ENCODE peak calls at places on chromosomes 16 and 17, in nine cellular contexts. Y, B, V, U, I, X, H, L and F are unnamed samples.
A peak's percentile ranks its signal among the peaks of the same experiment; 100 is the strongest.

GRCh38 chr17:34572483-34572882 is 6.9 kb upstream of the TMEM132E start:
- DNase-seq in X (no peak), Y (no peak), I (no peak), L (no peak), U (no peak), H (no peak), B (no peak), V (no peak), F (no peak)

GRCh38 chr16:85473326-85473725 is 139.8 kb upstream of the GSE1 start:
- DNase-seq in X (no peak), B (no peak), H (no peak), V (no peak), L (no peak), U (no peak), Y (no peak), I (no peak), F (no peak)

GRCh38 chr16:68470461-68471150 is 22.3 kb upstream of the SMPD3 start:
- DNase-seq in X (no peak), L (no peak), H (no peak), Y (no peak), I (no peak), B (no peak), V (no peak), U (peak; percentile 51), F (no peak)

GRCh38 chr17:79019631-79020584 is 4.1 kb upstream of the C1QTNF1 start:
- DNase-seq in X (no peak), U (no peak), L (peak; percentile 78), H (peak; percentile 65), I (peak; percentile 83), Y (peak; percentile 33), V (peak; percentile 36), B (peak; percentile 94), F (no peak)

GRCh38 chr16:13866073-13866472 is 53.9 kb upstream of the ERCC4 start:
- DNase-seq in V (no peak), B (peak; percentile 94), X (peak; percentile 2), L (peak; percentile 76), U (no peak), I (peak; percentile 68), H (peak; percentile 82), Y (peak; percentile 53), F (no peak)

GRCh38 chr17:82047914-82048570 is 3.6 kb downstream of the RFNG start:
- DNase-seq in B (no peak), I (no peak), Y (no peak), X (no peak), V (no peak), L (no peak), H (no peak), U (no peak), F (no peak)

GRCh38 chr17:63701477-63702222 is 1.7 kb upstream of the LIMD2 start:
- DNase-seq in L (no peak), Y (no peak), I (no peak), H (no peak), U (no peak), X (no peak), V (peak; percentile 74), B (no peak), F (no peak)

GRCh38 chr17:57655564-57655963 is 89.5 kb downstream of the CCDC182 start:
- DNase-seq in B (no peak), L (no peak), I (no peak), V (no peak), Y (no peak), X (no peak), H (no peak), U (no peak), F (no peak)

GRCh38 chr17:57256708-57257112 is 387 bp downstream of the MSI2 start:
- DNase-seq in H (no peak), B (peak; percentile 22), I (peak; percentile 57), L (peak; percentile 29), V (peak; percentile 27), U (no peak), X (no peak), Y (no peak), F (no peak)

GRCh38 chr17:67458203-67458602 is 81.1 kb downstream of the PITPNC1 start:
- DNase-seq in V (no peak), H (no peak), U (no peak), Y (no peak), X (no peak), I (no peak), L (no peak), B (no peak), F (no peak)

GRCh38 chr17:51850206-51850605 is 308.3 kb downstream of the CA10 start:
- DNase-seq in H (no peak), L (peak; percentile 15), X (no peak), V (no peak), B (no peak), Y (no peak), U (no peak), I (peak; percentile 28), F (no peak)

GRCh38 chr17:4411201-4411600 is 22.5 kb upstream of the SPNS3 start:
- DNase-seq in B (no peak), U (no peak), X (no peak), Y (no peak), H (no peak), L (no peak), I (no peak), V (no peak), F (no peak)

GRCh38 chr17:64506201-64506575 is at the start of gene DDX5:
- DNase-seq in H (peak; percentile 96), Y (no peak), U (peak; percentile 91), V (peak; percentile 97), I (peak; percentile 100), X (peak; percentile 98), B (peak; percentile 98), L (peak; percentile 99), F (peak; percentile 98)

GRCh38 chr17:44187131-44187899 is 543 bp downstream of the TMUB2 start:
- DNase-seq in L (no peak), V (peak; percentile 39), Y (no peak), B (peak; percentile 65), I (no peak), X (no peak), U (peak; percentile 65), H (no peak), F (no peak)

GRCh38 chr17:38750312-38751121 is 2.0 kb upstream of the PSMB3 start:
- DNase-seq in I (peak; percentile 68), Y (no peak), V (no peak), H (no peak), L (no peak), B (no peak), U (no peak), X (no peak), F (no peak)

GRCh38 chr16:86428729-86429472 is 81.4 kb upstream of the FOXF1 start:
- DNase-seq in B (no peak), I (peak; percentile 37), V (no peak), U (no peak), H (no peak), X (no peak), L (no peak), Y (no peak), F (no peak)

GRCh38 chr16:12311309-12311708 is 334.8 kb downstream of the SNX29 start:
- DNase-seq in H (no peak), L (no peak), X (no peak), V (no peak), I (no peak), Y (no peak), B (no peak), U (no peak), F (no peak)

GRCh38 chr16:56312028-56312300 is 113.4 kb downstream of the AMFR start:
- DNase-seq in H (no peak), U (no peak), Y (no peak), I (no peak), X (no peak), L (no peak), V (no peak), B (no peak), F (no peak)

GRCh38 chr17:45428954-45429337 is 3.7 kb downstream of the ARHGAP27 start:
- DNase-seq in V (no peak), Y (no peak), X (no peak), H (no peak), U (no peak), I (no peak), B (no peak), L (no peak), F (no peak)

GRCh38 chr16:1470543-1471251 is 4.1 kb downstream of the CLCN7 start:
- DNase-seq in L (no peak), V (no peak), Y (peak; percentile 44), H (peak; percentile 32), U (no peak), I (peak; percentile 89), B (peak; percentile 56), X (no peak), F (no peak)

GRCh38 chr16:102060-102855 is 24.2 kb downstream of the MPG start:
- DNase-seq in L (no peak), V (no peak), B (peak; percentile 90), X (no peak), U (no peak), I (no peak), Y (peak; percentile 59), H (no peak), F (no peak)

GRCh38 chr16:349211-349610 is 3.3 kb downstream of the AXIN1 start:
- DNase-seq in X (no peak), L (no peak), H (no peak), V (no peak), I (no peak), Y (no peak), B (no peak), U (peak; percentile 52), F (no peak)

GRCh38 chr17:3415610-3416009 is 4.4 kb downstream of the OR3A3 start:
- DNase-seq in V (no peak), H (no peak), Y (no peak), X (no peak), I (no peak), B (no peak), U (no peak), L (no peak), F (no peak)

GRCh38 chr16:68356249-68356918 is 45.6 kb downstream of the PRMT7 start:
- DNase-seq in B (no peak), U (peak; percentile 82), Y (no peak), V (peak; percentile 78), X (no peak), I (no peak), H (no peak), L (no peak), F (no peak)

GRCh38 chr17:51640108-51640622 is 379.8 kb downstream of the UTP18 start:
- DNase-seq in L (peak; percentile 27), X (no peak), I (peak; percentile 68), Y (no peak), B (no peak), V (no peak), U (no peak), H (no peak), F (no peak)

GRCh38 chr16:54694651-54695050 is 236.0 kb upstream of the IRX5 start:
- DNase-seq in Y (no peak), B (no peak), V (no peak), I (no peak), U (no peak), L (no peak), X (no peak), H (no peak), F (no peak)

GRCh38 chr16:77963185-77964044 is 58.9 kb upstream of the CLEC3A start:
- DNase-seq in L (no peak), H (no peak), Y (peak; percentile 19), U (no peak), X (no peak), V (no peak), B (no peak), I (peak; percentile 61), F (no peak)

GRCh38 chr16:4309833-4310266 is 6.0 kb upstream of the GLIS2 start:
- DNase-seq in B (peak; percentile 62), V (peak; percentile 29), U (no peak), X (no peak), Y (peak; percentile 75), I (peak; percentile 65), L (peak; percentile 48), H (peak; percentile 32), F (no peak)

GRCh38 chr16:24428751-24429150 is 110.6 kb upstream of the RBBP6 start:
- DNase-seq in I (no peak), B (no peak), H (no peak), X (no peak), V (no peak), U (no peak), L (no peak), Y (no peak), F (no peak)

GRCh38 chr17:64036198-64036922 is 15.9 kb upstream of the ICAM2 start:
- DNase-seq in H (no peak), B (no peak), L (peak; percentile 37), Y (no peak), I (peak; percentile 47), U (no peak), V (no peak), X (no peak), F (no peak)

GRCh38 chr17:284676-285355 is 67.8 kb downstream of the RPH3AL start:
- DNase-seq in B (no peak), V (no peak), Y (no peak), X (no peak), U (no peak), H (no peak), L (no peak), I (no peak), F (no peak)